ENCODE peak calls at places on chromosomes 12 and 14, in six cellular contexts. G, E, H, K, O and X are unnamed samples.
A peak's percentile ranks its signal among the peaks of the same experiment; 100 is the strongest.

GRCh38 chr14:33515441-33515840 is 435.4 kb downstream of the EGLN3 start:
- DNase-seq in G (no peak), E (no peak), H (no peak), K (no peak), O (no peak), X (no peak)

GRCh38 chr12:82398883-82399282 is 40.6 kb downstream of the METTL25 start:
- DNase-seq in G (no peak), E (no peak), H (no peak), K (no peak), O (no peak), X (no peak)

GRCh38 chr14:91255026-91255695 is 10.7 kb upstream of the GPR68 start:
- DNase-seq in G (no peak), E (no peak), H (no peak), K (no peak), O (no peak), X (peak; percentile 23)

GRCh38 chr14:37580146-37580545 is 14.9 kb downstream of the FOXA1 start:
- DNase-seq in G (no peak), E (no peak), H (no peak), K (no peak), O (no peak), X (no peak)

GRCh38 chr14:26370118-26370517 is 227.7 kb downstream of the NOVA1 start:
- DNase-seq in G (no peak), E (peak; percentile 66), H (no peak), K (peak; percentile 28), O (no peak), X (no peak)

GRCh38 chr14:93267149-93267711 is 60.2 kb downstream of the UBR7 start:
- DNase-seq in G (no peak), E (no peak), H (no peak), K (no peak), O (no peak), X (no peak)

GRCh38 chr12:76621582-76622024 is 62.0 kb upstream of the OSBPL8 start:
- DNase-seq in G (peak; percentile 59), E (peak; percentile 80), H (peak; percentile 36), K (peak; percentile 70), O (peak; percentile 73), X (peak; percentile 66)

GRCh38 chr12:110073049-110073831 is 24.9 kb upstream of the C12orf76 start:
- DNase-seq in G (no peak), E (no peak), H (no peak), K (no peak), O (peak; percentile 23), X (no peak)

GRCh38 chr14:68306934-68307758 is 485.7 kb downstream of the ZFP36L1 start:
- DNase-seq in G (no peak), E (no peak), H (no peak), K (no peak), O (no peak), X (no peak)

GRCh38 chr12:82835217-82835616 is 148.5 kb downstream of the TMTC2 start:
- DNase-seq in G (no peak), E (peak; percentile 59), H (no peak), K (no peak), O (no peak), X (no peak)

GRCh38 chr14:102215522-102216250 is 76.0 kb downstream of the WDR20 start:
- DNase-seq in G (no peak), E (no peak), H (no peak), K (peak; percentile 41), O (no peak), X (no peak)

GRCh38 chr14:90509403-90509802 is 112.6 kb downstream of the CALM1 start:
- DNase-seq in G (no peak), E (no peak), H (no peak), K (no peak), O (no peak), X (no peak)